ENCODE peak calls at places on chromosomes 16 and 17, in four cellular contexts. One of them, this sample, is unnamed.

GRCh38 chr17:79927688-79928501 is 88.7 kb upstream of the CBX4 start:
- DNase-seq in K562: no peak
- DNase-seq in GM12878: no peak
- DNase-seq in HepG2: no peak
- DNase-seq in this sample: no peak

GRCh38 chr17:59627269-59627668 is 7.6 kb downstream of the CLTC start:
- DNase-seq in K562: no peak
- DNase-seq in HepG2: no peak
- DNase-seq in GM12878: no peak
- DNase-seq in this sample: no peak

GRCh38 chr16:13425840-13426239 is 494.1 kb upstream of the ERCC4 start:
- DNase-seq in GM12878: no peak
- DNase-seq in K562: no peak
- DNase-seq in HepG2: no peak
- DNase-seq in this sample: no peak

GRCh38 chr16:84306564-84306963 is 11.9 kb downstream of the WFDC1 start:
- DNase-seq in K562: no peak
- DNase-seq in HepG2: no peak
- DNase-seq in GM12878: no peak
- DNase-seq in this sample: no peak

GRCh38 chr16:70529051-70529777 is 5.6 kb downstream of the SF3B3 start:
- DNase-seq in GM12878: no peak
- DNase-seq in HepG2: peak
- DNase-seq in K562: peak
- DNase-seq in this sample: peak

GRCh38 chr16:27966756-27967155 is 96.8 kb downstream of the GSG1L start:
- DNase-seq in HepG2: no peak
- DNase-seq in K562: no peak
- DNase-seq in GM12878: no peak
- DNase-seq in this sample: no peak

GRCh38 chr16:74029122-74029805 is 267.4 kb upstream of the PSMD7 start:
- DNase-seq in GM12878: no peak
- DNase-seq in K562: no peak
- DNase-seq in HepG2: no peak
- DNase-seq in this sample: no peak

GRCh38 chr17:77379837-77380236 is 239.1 kb downstream of the SEC14L1 start:
- DNase-seq in HepG2: no peak
- DNase-seq in GM12878: no peak
- DNase-seq in K562: no peak
- DNase-seq in this sample: no peak

GRCh38 chr17:73158133-73158532 is 6.7 kb upstream of the SSTR2 start:
- DNase-seq in GM12878: no peak
- DNase-seq in HepG2: no peak
- DNase-seq in K562: no peak
- DNase-seq in this sample: no peak

GRCh38 chr16:56281256-56281805 is 90.0 kb downstream of the GNAO1 start:
- DNase-seq in HepG2: peak
- DNase-seq in GM12878: no peak
- DNase-seq in K562: peak
- DNase-seq in this sample: peak

GRCh38 chr17:9022553-9023388 is 1.5 kb downstream of the NTN1 start:
- DNase-seq in HepG2: no peak
- DNase-seq in GM12878: no peak
- DNase-seq in K562: no peak
- DNase-seq in this sample: peak

GRCh38 chr17:31216053-31216751 is 80.8 kb downstream of the OMG start:
- DNase-seq in HepG2: peak
- DNase-seq in GM12878: peak
- DNase-seq in K562: no peak
- DNase-seq in this sample: peak

GRCh38 chr17:65389426-65389825 is 172.0 kb downstream of the AXIN2 start:
- DNase-seq in HepG2: no peak
- DNase-seq in K562: no peak
- DNase-seq in GM12878: no peak
- DNase-seq in this sample: no peak

GRCh38 chr17:10757658-10758057 is 27.8 kb upstream of the TMEM220 start:
- DNase-seq in HepG2: no peak
- DNase-seq in K562: no peak
- DNase-seq in GM12878: no peak
- DNase-seq in this sample: no peak

GRCh38 chr16:67481561-67482259 is 753 bp upstream of the ATP6V0D1 start:
- DNase-seq in GM12878: no peak
- DNase-seq in HepG2: peak
- DNase-seq in K562: no peak
- DNase-seq in this sample: no peak

GRCh38 chr17:43477832-43478634 is 5.7 kb upstream of the DHX8 start:
- DNase-seq in GM12878: no peak
- DNase-seq in HepG2: peak
- DNase-seq in K562: no peak
- DNase-seq in this sample: no peak

GRCh38 chr16:8946544-8946943 is 17.2 kb downstream of the USP7 start:
- DNase-seq in HepG2: no peak
- DNase-seq in GM12878: no peak
- DNase-seq in K562: no peak
- DNase-seq in this sample: no peak

GRCh38 chr17:6233856-6234255 is 163.7 kb downstream of the WSCD1 start:
- DNase-seq in GM12878: no peak
- DNase-seq in HepG2: no peak
- DNase-seq in K562: no peak
- DNase-seq in this sample: no peak

GRCh38 chr17:1275962-1276736 is 3.3 kb upstream of the TRARG1 start:
- DNase-seq in HepG2: peak
- DNase-seq in GM12878: no peak
- DNase-seq in K562: peak
- DNase-seq in this sample: peak

GRCh38 chr16:82439678-82440293 is 187.0 kb upstream of the CDH13 start:
- DNase-seq in GM12878: no peak
- DNase-seq in K562: peak
- DNase-seq in HepG2: peak
- DNase-seq in this sample: peak

GRCh38 chr16:71352466-71352865 is 6.1 kb upstream of the CALB2 start:
- DNase-seq in K562: no peak
- DNase-seq in GM12878: no peak
- DNase-seq in HepG2: no peak
- DNase-seq in this sample: no peak

GRCh38 chr16:379183-379960 is 2.4 kb downstream of the PGAP6 start:
- DNase-seq in HepG2: no peak
- DNase-seq in K562: no peak
- DNase-seq in GM12878: no peak
- DNase-seq in this sample: no peak

GRCh38 chr16:30340621-30341020 is 14.5 kb downstream of the CD2BP2 start:
- DNase-seq in K562: no peak
- DNase-seq in GM12878: no peak
- DNase-seq in HepG2: no peak
- DNase-seq in this sample: no peak

GRCh38 chr16:28210979-28211505 is 723 bp downstream of the XPO6 start:
- DNase-seq in GM12878: no peak
- DNase-seq in K562: peak
- DNase-seq in HepG2: peak
- DNase-seq in this sample: peak

GRCh38 chr17:73786286-73786743 is 142.1 kb upstream of the SDK2 start:
- DNase-seq in K562: no peak
- DNase-seq in HepG2: no peak
- DNase-seq in GM12878: no peak
- DNase-seq in this sample: peak

GRCh38 chr16:57186630-57187507 is 740 bp downstream of the RSPRY1 start:
- DNase-seq in HepG2: peak
- DNase-seq in GM12878: no peak
- DNase-seq in K562: peak
- DNase-seq in this sample: peak

GRCh38 chr17:54518706-54519105 is 381.9 kb upstream of the TOM1L1 start:
- DNase-seq in K562: no peak
- DNase-seq in GM12878: no peak
- DNase-seq in HepG2: no peak
- DNase-seq in this sample: no peak

GRCh38 chr17:71764507-71764906 is 356.3 kb upstream of the SOX9 start:
- DNase-seq in HepG2: peak
- DNase-seq in K562: no peak
- DNase-seq in GM12878: no peak
- DNase-seq in this sample: peak

GRCh38 chr16:79777679-79778078 is 177.1 kb upstream of the MAF start:
- DNase-seq in K562: no peak
- DNase-seq in GM12878: no peak
- DNase-seq in HepG2: no peak
- DNase-seq in this sample: no peak

GRCh38 chr16:58339452-58339938 is 44.7 kb upstream of the PRSS54 start:
- DNase-seq in GM12878: no peak
- DNase-seq in K562: no peak
- DNase-seq in HepG2: peak
- DNase-seq in this sample: peak

GRCh38 chr16:31452631-31453106 is 6.6 kb upstream of the ARMC5 start:
- DNase-seq in GM12878: no peak
- DNase-seq in HepG2: no peak
- DNase-seq in K562: peak
- DNase-seq in this sample: no peak

GRCh38 chr17:72790194-72790593 is 302.3 kb downstream of the SLC39A11 start:
- DNase-seq in HepG2: no peak
- DNase-seq in GM12878: no peak
- DNase-seq in K562: no peak
- DNase-seq in this sample: no peak

GRCh38 chr17:27586203-27586701 is 44.7 kb upstream of the LGALS9 start:
- DNase-seq in GM12878: no peak
- DNase-seq in HepG2: no peak
- DNase-seq in K562: no peak
- DNase-seq in this sample: no peak

GRCh38 chr17:44400226-44400847 is 10.9 kb upstream of the ITGA2B start:
- DNase-seq in GM12878: no peak
- DNase-seq in K562: peak
- DNase-seq in HepG2: peak
- DNase-seq in this sample: peak

GRCh38 chr17:69325518-69326301 is 1.2 kb downstream of the ABCA5 start:
- DNase-seq in K562: no peak
- DNase-seq in HepG2: peak
- DNase-seq in GM12878: no peak
- DNase-seq in this sample: no peak

GRCh38 chr16:54059319-54059718 is 227.3 kb downstream of the IRX3 start:
- DNase-seq in HepG2: no peak
- DNase-seq in GM12878: no peak
- DNase-seq in K562: no peak
- DNase-seq in this sample: no peak

GRCh38 chr16:54063374-54063773 is 223.2 kb downstream of the IRX3 start:
- DNase-seq in HepG2: no peak
- DNase-seq in K562: no peak
- DNase-seq in GM12878: no peak
- DNase-seq in this sample: no peak

GRCh38 chr16:54062361-54063346 is 223.9 kb downstream of the IRX3 start:
- DNase-seq in GM12878: no peak
- DNase-seq in K562: no peak
- DNase-seq in HepG2: no peak
- DNase-seq in this sample: no peak

GRCh38 chr16:54060599-54061355 is 225.8 kb downstream of the IRX3 start:
- DNase-seq in HepG2: no peak
- DNase-seq in K562: no peak
- DNase-seq in GM12878: no peak
- DNase-seq in this sample: no peak

GRCh38 chr16:54061454-54061853 is 225.1 kb downstream of the IRX3 start:
- DNase-seq in GM12878: no peak
- DNase-seq in K562: no peak
- DNase-seq in HepG2: no peak
- DNase-seq in this sample: no peak
- TF ChIP-seq KDM1A in GM12878: no peak
- TF ChIP-seq KDM1A in K562: no peak
- TF ChIP-seq KDM1A in HepG2: no peak
- TF ChIP-seq KDM1A in this sample: no peak

DNA sequence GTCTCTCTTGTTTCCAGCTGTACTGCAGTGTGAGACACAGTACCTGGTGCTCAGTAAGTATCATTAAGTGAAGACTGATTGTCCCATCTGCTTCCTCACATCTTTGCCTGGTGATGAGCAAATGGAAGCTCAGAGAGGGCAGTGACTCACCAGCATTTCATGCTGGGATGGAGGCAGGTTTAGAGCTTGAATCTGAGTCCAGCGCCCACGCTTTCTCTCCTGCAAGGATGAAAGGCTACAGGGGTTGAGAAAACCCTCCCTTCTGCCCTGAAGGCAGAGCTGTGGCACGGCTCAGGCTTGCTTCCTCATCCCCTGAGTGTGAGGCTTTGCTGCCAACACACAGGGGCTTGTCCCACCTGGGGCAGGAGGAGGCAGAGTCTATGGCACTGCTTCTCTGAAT is 1.5 kb upstream of the RNF112 start:
- DNase-seq in GM12878: no peak
- DNase-seq in HepG2: no peak
- DNase-seq in K562: no peak
- DNase-seq in this sample: no peak
- TF ChIP-seq SMC3 in GM12878: no peak
- TF ChIP-seq SMC3 in HepG2: no peak
- TF ChIP-seq SMC3 in K562: no peak
- TF ChIP-seq SMC3 in this sample: no peak

DNA sequence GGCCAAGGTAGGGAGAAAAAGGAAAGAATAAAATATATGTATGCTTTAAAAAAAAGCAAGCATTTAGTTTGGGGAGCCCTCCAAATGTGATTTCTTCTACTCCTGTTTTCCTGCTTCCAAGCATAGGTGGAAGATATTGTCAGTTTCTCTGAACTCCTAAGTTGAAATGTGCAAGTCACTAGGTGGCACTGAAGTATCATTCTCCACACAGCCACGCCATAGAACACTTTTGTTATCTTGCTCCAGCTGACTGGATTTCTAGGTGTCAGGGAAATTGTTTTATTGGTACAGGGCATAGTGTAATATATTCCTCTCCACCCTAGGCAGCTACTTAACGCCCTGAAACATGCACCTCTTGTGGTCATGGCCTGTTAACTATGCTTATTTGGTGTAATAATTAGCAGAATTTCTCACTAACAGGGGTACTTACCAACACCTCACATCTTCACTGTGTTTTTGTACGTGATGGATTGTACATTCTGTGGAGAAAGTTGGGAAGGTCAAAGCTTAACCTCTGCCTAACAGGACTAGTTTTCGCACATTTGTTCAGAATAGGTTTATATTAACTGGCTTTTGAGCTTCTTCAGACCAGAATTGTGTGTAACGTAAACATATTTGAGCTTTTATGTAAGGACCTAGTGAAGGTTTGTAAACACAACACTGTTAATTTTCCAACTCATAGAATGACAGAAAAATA is 69.3 kb downstream of the FTO start:
- DNase-seq in HepG2: peak
- DNase-seq in K562: peak
- DNase-seq in GM12878: peak
- DNase-seq in this sample: peak
- TF ChIP-seq KDM1A in HepG2: no peak
- TF ChIP-seq KDM1A in K562: no peak
- TF ChIP-seq KDM1A in GM12878: no peak
- TF ChIP-seq KDM1A in this sample: no peak

GRCh38 chr16:17853958-17854357 is 383.2 kb upstream of the XYLT1 start:
- DNase-seq in K562: no peak
- DNase-seq in GM12878: no peak
- DNase-seq in HepG2: no peak
- DNase-seq in this sample: no peak

GRCh38 chr16:17858061-17858460 is 387.3 kb upstream of the XYLT1 start:
- DNase-seq in GM12878: no peak
- DNase-seq in K562: no peak
- DNase-seq in HepG2: no peak
- DNase-seq in this sample: no peak

GRCh38 chr16:17850626-17851265 is 380.0 kb upstream of the XYLT1 start:
- DNase-seq in GM12878: no peak
- DNase-seq in HepG2: no peak
- DNase-seq in K562: no peak
- DNase-seq in this sample: no peak

GRCh38 chr16:17847234-17847795 is 376.6 kb upstream of the XYLT1 start:
- DNase-seq in HepG2: no peak
- DNase-seq in K562: no peak
- DNase-seq in GM12878: no peak
- DNase-seq in this sample: no peak

GRCh38 chr16:17852977-17853702 is 382.4 kb upstream of the XYLT1 start:
- DNase-seq in GM12878: no peak
- DNase-seq in HepG2: no peak
- DNase-seq in K562: no peak
- DNase-seq in this sample: no peak
- TF ChIP-seq SMC3 in GM12878: no peak
- TF ChIP-seq SMC3 in HepG2: no peak
- TF ChIP-seq SMC3 in K562: no peak
- TF ChIP-seq SMC3 in this sample: no peak

This sample was measured in A549.